ENCODE peak calls at places on chromosomes 6 and 20, in five cellular contexts. One of them, this sample, is unnamed.
A peak's percentile ranks its signal among the peaks of the same experiment; 100 is the strongest.

GRCh38 chr20:21706345-21707195 is 1.1 kb downstream of the PAX1 start:
- DNase-seq in prostate gland: no peak
- DNase-seq in Calu3: no peak
- DNase-seq in vagina: peak; percentile 77
- DNase-seq in B cell: no peak
- DNase-seq in this sample: no peak

GRCh38 chr6:148528292-148528691 is 185.7 kb downstream of the SASH1 start:
- DNase-seq in prostate gland: no peak
- DNase-seq in Calu3: no peak
- DNase-seq in vagina: no peak
- DNase-seq in B cell: no peak
- DNase-seq in this sample: no peak

GRCh38 chr6:156378853-156379252 is 398.3 kb upstream of the ARID1B start:
- DNase-seq in prostate gland: no peak
- DNase-seq in Calu3: no peak
- DNase-seq in vagina: no peak
- DNase-seq in B cell: peak; percentile 33
- DNase-seq in this sample: no peak

GRCh38 chr20:22456109-22456508 is 128.3 kb downstream of the FOXA2 start:
- DNase-seq in prostate gland: no peak
- DNase-seq in Calu3: no peak
- DNase-seq in vagina: no peak
- DNase-seq in B cell: no peak
- DNase-seq in this sample: no peak

GRCh38 chr6:1286972-1287600 is 24.8 kb upstream of the FOXQ1 start:
- DNase-seq in prostate gland: no peak
- DNase-seq in Calu3: peak; percentile 76
- DNase-seq in vagina: peak; percentile 69
- DNase-seq in B cell: no peak
- DNase-seq in this sample: no peak

GRCh38 chr6:47034919-47035318 is 7.2 kb downstream of the ADGRF1 start:
- DNase-seq in prostate gland: peak; percentile 92
- DNase-seq in Calu3: peak; percentile 76
- DNase-seq in vagina: no peak
- DNase-seq in B cell: no peak
- DNase-seq in this sample: no peak

GRCh38 chr6:139587469-139587868 is 213.0 kb upstream of the CITED2 start:
- DNase-seq in prostate gland: no peak
- DNase-seq in Calu3: no peak
- DNase-seq in vagina: no peak
- DNase-seq in B cell: no peak
- DNase-seq in this sample: no peak

GRCh38 chr6:131733376-131734016 is 22.7 kb upstream of the CTAGE9 start:
- DNase-seq in prostate gland: no peak
- DNase-seq in Calu3: no peak
- DNase-seq in vagina: no peak
- DNase-seq in B cell: no peak
- DNase-seq in this sample: no peak

GRCh38 chr6:159196430-159196829 is 27.2 kb downstream of the FNDC1 start:
- DNase-seq in prostate gland: no peak
- DNase-seq in Calu3: no peak
- DNase-seq in vagina: no peak
- DNase-seq in B cell: no peak
- DNase-seq in this sample: no peak

GRCh38 chr6:112245511-112246203 is 8.7 kb downstream of the LAMA4 start:
- DNase-seq in prostate gland: no peak
- DNase-seq in Calu3: no peak
- DNase-seq in vagina: no peak
- DNase-seq in B cell: no peak
- DNase-seq in this sample: no peak

GRCh38 chr20:36467076-36467999 is 74.0 kb upstream of the MYL9 start:
- DNase-seq in prostate gland: no peak
- DNase-seq in Calu3: peak; percentile 69
- DNase-seq in vagina: no peak
- DNase-seq in B cell: peak; percentile 68
- DNase-seq in this sample: no peak

GRCh38 chr20:53872081-53872541 is 198.3 kb downstream of the BCAS1 start:
- DNase-seq in prostate gland: no peak
- DNase-seq in Calu3: no peak
- DNase-seq in vagina: no peak
- DNase-seq in B cell: no peak
- DNase-seq in this sample: no peak

GRCh38 chr6:123276439-123277045 is 280.5 kb downstream of the CLVS2 start:
- DNase-seq in prostate gland: no peak
- DNase-seq in Calu3: no peak
- DNase-seq in vagina: no peak
- DNase-seq in B cell: no peak
- DNase-seq in this sample: no peak

GRCh38 chr20:24131281-24131680 is 142.7 kb upstream of the GGTLC1 start:
- DNase-seq in prostate gland: no peak
- DNase-seq in Calu3: no peak
- DNase-seq in vagina: no peak
- DNase-seq in B cell: no peak
- DNase-seq in this sample: no peak

GRCh38 chr20:59195316-59195993 is 31.8 kb downstream of the ZNF831 start:
- DNase-seq in prostate gland: no peak
- DNase-seq in Calu3: no peak
- DNase-seq in vagina: peak; percentile 72
- DNase-seq in B cell: no peak
- DNase-seq in this sample: no peak

GRCh38 chr20:23928788-23929187 is 49.2 kb upstream of the CST5 start:
- DNase-seq in prostate gland: no peak
- DNase-seq in Calu3: no peak
- DNase-seq in vagina: no peak
- DNase-seq in B cell: no peak
- DNase-seq in this sample: no peak

GRCh38 chr6:658244-658643 is 1.3 kb upstream of the HUS1B start:
- DNase-seq in prostate gland: no peak
- DNase-seq in Calu3: no peak
- DNase-seq in vagina: no peak
- DNase-seq in B cell: no peak
- DNase-seq in this sample: no peak

GRCh38 chr6:14638932-14639875 is 521.6 kb downstream of the CD83 start:
- DNase-seq in prostate gland: no peak
- DNase-seq in Calu3: no peak
- DNase-seq in vagina: no peak
- DNase-seq in B cell: peak; percentile 65
- DNase-seq in this sample: no peak

GRCh38 chr6:149138699-149139294 is 178.7 kb upstream of the TAB2 start:
- DNase-seq in prostate gland: no peak
- DNase-seq in Calu3: no peak
- DNase-seq in vagina: no peak
- DNase-seq in B cell: no peak
- DNase-seq in this sample: no peak

GRCh38 chr20:47620808-47621805 is 119.4 kb downstream of the NCOA3 start:
- DNase-seq in prostate gland: no peak
- DNase-seq in Calu3: peak; percentile 48
- DNase-seq in vagina: no peak
- DNase-seq in B cell: peak; percentile 60
- DNase-seq in this sample: no peak

GRCh38 chr20:23331951-23332350 is 18.6 kb upstream of the NXT1 start:
- DNase-seq in prostate gland: no peak
- DNase-seq in Calu3: no peak
- DNase-seq in vagina: no peak
- DNase-seq in B cell: no peak
- DNase-seq in this sample: no peak

GRCh38 chr6:137256350-137257128 is 37.4 kb upstream of the IFNGR1 start:
- DNase-seq in prostate gland: no peak
- DNase-seq in Calu3: no peak
- DNase-seq in vagina: no peak
- DNase-seq in B cell: no peak
- DNase-seq in this sample: no peak

GRCh38 chr6:75993236-75994162 is 79.0 kb downstream of the IMPG1 start:
- DNase-seq in prostate gland: no peak
- DNase-seq in Calu3: no peak
- DNase-seq in vagina: no peak
- DNase-seq in B cell: no peak
- DNase-seq in this sample: no peak

GRCh38 chr6:49342410-49342809 is 120.6 kb downstream of the MMUT start:
- DNase-seq in prostate gland: no peak
- DNase-seq in Calu3: no peak
- DNase-seq in vagina: no peak
- DNase-seq in B cell: no peak
- DNase-seq in this sample: no peak

GRCh38 chr20:51043811-51044210 is 20.9 kb upstream of the KCNG1 start:
- DNase-seq in prostate gland: no peak
- DNase-seq in Calu3: no peak
- DNase-seq in vagina: no peak
- DNase-seq in B cell: no peak
- DNase-seq in this sample: no peak

GRCh38 chr20:57810511-57811372 is 100.9 kb upstream of the PMEPA1 start:
- DNase-seq in prostate gland: no peak
- DNase-seq in Calu3: peak; percentile 85
- DNase-seq in vagina: no peak
- DNase-seq in B cell: no peak
- DNase-seq in this sample: no peak

GRCh38 chr6:109867009-109867969 is 110.8 kb upstream of the GPR6 start:
- DNase-seq in prostate gland: peak; percentile 13
- DNase-seq in Calu3: no peak
- DNase-seq in vagina: no peak
- DNase-seq in B cell: no peak
- DNase-seq in this sample: no peak

GRCh38 chr20:44109951-44110361 is 77.0 kb downstream of the JPH2 start:
- DNase-seq in prostate gland: no peak
- DNase-seq in Calu3: no peak
- DNase-seq in vagina: peak; percentile 65
- DNase-seq in B cell: no peak
- DNase-seq in this sample: no peak

GRCh38 chr6:88492824-88493223 is 326.7 kb upstream of the CNR1 start:
- DNase-seq in prostate gland: no peak
- DNase-seq in Calu3: peak; percentile 9
- DNase-seq in vagina: no peak
- DNase-seq in B cell: no peak
- DNase-seq in this sample: no peak

GRCh38 chr6:71289039-71289801 is 609 bp downstream of the OGFRL1 start:
- DNase-seq in prostate gland: peak; percentile 14
- DNase-seq in Calu3: peak; percentile 37
- DNase-seq in vagina: no peak
- DNase-seq in B cell: peak; percentile 61
- DNase-seq in this sample: peak; percentile 28

GRCh38 chr6:170067923-170068360 is 222.9 kb downstream of the DLL1 start:
- DNase-seq in prostate gland: no peak
- DNase-seq in Calu3: no peak
- DNase-seq in vagina: no peak
- DNase-seq in B cell: no peak
- DNase-seq in this sample: peak; percentile 8

GRCh38 chr6:164569503-164569902 is 739.9 kb downstream of the C6orf118 start:
- DNase-seq in prostate gland: no peak
- DNase-seq in Calu3: no peak
- DNase-seq in vagina: no peak
- DNase-seq in B cell: no peak
- DNase-seq in this sample: no peak

GRCh38 chr6:152909241-152909640 is 73.6 kb downstream of the FBXO5 start:
- DNase-seq in prostate gland: no peak
- DNase-seq in Calu3: no peak
- DNase-seq in vagina: no peak
- DNase-seq in B cell: no peak
- DNase-seq in this sample: no peak

GRCh38 chr20:2451939-2452732 is 18.5 kb downstream of the SNRPB start:
- DNase-seq in prostate gland: peak; percentile 71
- DNase-seq in Calu3: peak; percentile 79
- DNase-seq in vagina: no peak
- DNase-seq in B cell: peak; percentile 67
- DNase-seq in this sample: peak; percentile 48

GRCh38 chr6:166046232-166046631 is 121.4 kb downstream of the TBXT start:
- DNase-seq in prostate gland: no peak
- DNase-seq in Calu3: no peak
- DNase-seq in vagina: no peak
- DNase-seq in B cell: no peak
- DNase-seq in this sample: no peak

GRCh38 chr6:125192610-125192930 is 39.0 kb downstream of the TPD52L1 start:
- DNase-seq in prostate gland: no peak
- DNase-seq in Calu3: no peak
- DNase-seq in vagina: no peak
- DNase-seq in B cell: no peak
- DNase-seq in this sample: no peak
- TF ChIP-seq CTCF in prostate gland: no peak
- TF ChIP-seq CTCF in Calu3: peak; percentile 9
- TF ChIP-seq CTCF in vagina: no peak
- TF ChIP-seq CTCF in B cell: peak; percentile 36
- TF ChIP-seq CTCF in this sample: peak; percentile 53

DNA sequence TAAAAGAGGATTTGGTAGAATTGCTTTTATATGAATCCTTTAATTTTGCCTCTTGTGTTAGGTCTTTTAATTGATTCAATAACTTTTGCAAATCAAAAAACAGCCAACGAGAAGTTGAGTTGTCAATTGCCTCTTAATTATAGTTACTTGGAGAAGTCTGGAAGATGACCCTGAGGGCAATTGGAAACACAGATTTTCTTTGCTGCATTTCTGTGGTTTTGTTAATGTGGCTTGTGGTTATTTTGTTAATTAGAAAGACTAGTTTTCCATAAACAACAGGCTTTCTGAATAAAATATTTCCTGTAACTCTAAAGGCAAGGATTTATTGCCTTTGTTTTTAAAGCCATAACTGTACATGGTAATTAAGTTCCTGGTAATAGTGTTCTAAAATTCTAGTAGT is 513.0 kb downstream of the EPHA7 start:
- DNase-seq in prostate gland: no peak
- DNase-seq in Calu3: no peak
- DNase-seq in vagina: no peak
- DNase-seq in B cell: no peak
- DNase-seq in this sample: no peak
- TF ChIP-seq CTCF in prostate gland: no peak
- TF ChIP-seq CTCF in Calu3: no peak
- TF ChIP-seq CTCF in vagina: no peak
- TF ChIP-seq CTCF in B cell: no peak
- TF ChIP-seq CTCF in this sample: no peak

DNA sequence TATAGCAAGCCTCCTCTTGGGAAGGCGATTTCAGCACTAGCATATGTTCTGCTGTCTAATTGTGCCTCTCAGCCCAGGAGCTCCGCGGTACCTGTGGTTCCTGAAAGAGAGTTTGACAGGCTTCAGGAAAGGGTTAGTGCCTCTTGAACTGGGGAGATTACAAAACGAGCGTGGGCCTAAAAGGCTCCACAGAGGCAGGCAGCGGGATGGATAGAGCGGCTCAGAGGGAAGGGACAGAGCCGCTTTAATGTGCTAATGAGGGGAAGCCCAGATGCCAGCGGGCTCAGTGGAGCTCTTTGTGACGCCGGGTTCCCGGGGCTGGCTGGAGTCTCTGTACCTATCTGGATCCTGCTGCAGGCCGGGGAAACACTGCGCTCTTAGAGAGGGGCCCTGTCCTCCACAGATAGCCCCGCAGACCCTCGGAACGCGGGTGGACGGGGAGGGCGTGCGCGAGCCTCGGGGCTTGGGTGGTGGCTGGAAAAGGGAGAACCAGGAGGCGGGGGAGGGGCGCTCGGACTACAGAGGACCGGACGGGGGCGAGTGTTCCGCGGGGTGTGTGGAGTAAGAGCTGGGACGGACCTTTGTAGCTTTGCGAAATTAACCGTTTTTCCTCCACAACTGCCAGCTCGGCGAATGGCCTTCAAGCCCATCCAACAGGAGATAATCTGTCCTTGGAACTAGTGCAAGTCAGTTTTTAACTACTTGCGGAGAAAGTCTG is 12.9 kb downstream of the SLC35F1 start:
- DNase-seq in prostate gland: peak; percentile 17
- DNase-seq in Calu3: no peak
- DNase-seq in vagina: peak; percentile 58
- DNase-seq in B cell: no peak
- DNase-seq in this sample: no peak
- TF ChIP-seq CTCF in prostate gland: no peak
- TF ChIP-seq CTCF in Calu3: no peak
- TF ChIP-seq CTCF in vagina: no peak
- TF ChIP-seq CTCF in B cell: no peak
- TF ChIP-seq CTCF in this sample: no peak

GRCh38 chr6:124854338-124854922 is 107.8 kb upstream of the RNF217 start:
- DNase-seq in prostate gland: no peak
- DNase-seq in Calu3: no peak
- DNase-seq in vagina: no peak
- DNase-seq in B cell: no peak
- DNase-seq in this sample: no peak
- TF ChIP-seq CTCF in prostate gland: no peak
- TF ChIP-seq CTCF in Calu3: no peak
- TF ChIP-seq CTCF in vagina: no peak
- TF ChIP-seq CTCF in B cell: no peak
- TF ChIP-seq CTCF in this sample: no peak

This sample was measured in natural killer cell.